ENCODE peak calls at places on chromosomes 1 and 21, in four cellular contexts. Z, N, E and Y are unnamed samples.

GRCh38 chr1:12629521-12629956 is 11.5 kb upstream of the DHRS3 start:
- DNase-seq in Z (no peak), N (no peak), E (no peak), Y (no peak)

GRCh38 chr21:27477321-27477720 is 510.4 kb upstream of the ADAMTS5 start:
- DNase-seq in Z (no peak), N (no peak), E (no peak), Y (no peak)

GRCh38 chr1:92826792-92827191 is 5.0 kb upstream of the RPL5 start:
- DNase-seq in Z (no peak), N (no peak), E (peak), Y (no peak)

GRCh38 chr1:155113450-155113985 is 14.2 kb upstream of the EFNA1 start:
- DNase-seq in Z (no peak), N (no peak), E (no peak), Y (no peak)

GRCh38 chr1:37606481-37607263 is 10.9 kb upstream of the GNL2 start:
- DNase-seq in Z (no peak), N (no peak), E (no peak), Y (no peak)

GRCh38 chr1:105872761-105873286 is 1183.7 kb upstream of the PRMT6 start:
- DNase-seq in Z (no peak), N (no peak), E (peak), Y (no peak)

GRCh38 chr1:220791959-220792358 is 5.2 kb downstream of the MTARC1 start:
- DNase-seq in Z (no peak), N (peak), E (no peak), Y (no peak)

GRCh38 chr21:34878501-34878900 is 170.6 kb downstream of the RUNX1 start:
- DNase-seq in Z (no peak), N (no peak), E (no peak), Y (no peak)

GRCh38 chr1:181100924-181101323 is 12.4 kb downstream of the IER5 start:
- DNase-seq in Z (no peak), N (no peak), E (no peak), Y (no peak)